ENCODE peak calls at places on chromosomes 5 and 9, in eight cellular contexts. F, H, G, L, U, P, Y and Z are unnamed samples.

GRCh38 chr5:125604104-125604503 is 819.1 kb upstream of the GRAMD2B start:
- DNase-seq in H (no peak), Y (no peak), L (no peak), U (peak), F (no peak), P (no peak), G (no peak), Z (peak)

GRCh38 chr5:44387391-44387790 is 1.8 kb downstream of the FGF10 start:
- DNase-seq in F (no peak), G (no peak), P (no peak), U (peak), L (no peak), H (no peak), Y (no peak), Z (no peak)

GRCh38 chr5:98041661-98042060 is 731.8 kb upstream of the RGMB start:
- DNase-seq in U (no peak), L (no peak), G (no peak), F (no peak), Y (no peak), P (no peak), H (no peak), Z (no peak)

GRCh38 chr5:112551437-112552018 is 132.5 kb upstream of the EPB41L4A start:
- DNase-seq in L (no peak), F (peak), U (peak), H (peak), P (no peak), G (no peak), Y (peak), Z (peak)

GRCh38 chr9:110357510-110357909 is 19.8 kb upstream of the TXNDC8 start:
- DNase-seq in F (no peak), U (no peak), H (no peak), Y (no peak), L (no peak), G (no peak), P (no peak), Z (peak)

GRCh38 chr9:127448112-127448805 is 2.9 kb downstream of the RPL12 start:
- DNase-seq in F (no peak), G (no peak), Y (no peak), U (no peak), H (no peak), P (no peak), L (no peak), Z (no peak)

GRCh38 chr5:126988021-126988569 is 42.3 kb downstream of the MARCHF3 start:
- DNase-seq in L (no peak), H (no peak), F (peak), Y (no peak), P (no peak), G (no peak), U (no peak), Z (no peak)

GRCh38 chr5:88045931-88046461 is 222.6 kb downstream of the TMEM161B start:
- DNase-seq in L (no peak), U (no peak), Y (no peak), H (no peak), P (no peak), G (no peak), F (no peak), Z (no peak)

GRCh38 chr5:169350759-169351240 is 49.9 kb upstream of the SLIT3 start:
- DNase-seq in L (no peak), F (no peak), P (no peak), G (peak), U (peak), H (peak), Y (peak), Z (peak)

GRCh38 chr5:56183507-56183906 is 49.6 kb downstream of the ANKRD55 start:
- DNase-seq in H (peak), Y (peak), L (no peak), P (no peak), G (no peak), U (peak), F (no peak), Z (peak)

GRCh38 chr9:35907732-35908483 is 1.4 kb upstream of the SPAAR start:
- DNase-seq in U (peak), F (no peak), G (peak), Y (peak), P (no peak), L (no peak), H (peak), Z (peak)

GRCh38 chr9:81529556-81530193 is 159.7 kb downstream of the TLE1 start:
- DNase-seq in Y (peak), L (no peak), H (peak), F (no peak), U (peak), P (no peak), G (no peak), Z (peak)

GRCh38 chr9:107587175-107587963 is 97.8 kb upstream of the KLF4 start:
- DNase-seq in G (peak), U (no peak), H (no peak), P (no peak), Y (no peak), L (no peak), F (no peak), Z (no peak)

GRCh38 chr9:79057576-79057975 is 514.2 kb upstream of the TLE4 start:
- DNase-seq in U (no peak), F (no peak), L (no peak), G (no peak), P (no peak), H (peak), Y (no peak), Z (no peak)

GRCh38 chr5:39198080-39198479 is 21.3 kb downstream of the FYB1 start:
- DNase-seq in U (no peak), P (no peak), L (no peak), G (no peak), F (no peak), Y (no peak), H (no peak), Z (peak)

GRCh38 chr5:169248520-169248919 is 52.4 kb downstream of the SLIT3 start:
- DNase-seq in Y (peak), G (no peak), L (no peak), F (no peak), P (no peak), H (peak), U (no peak), Z (no peak)

GRCh38 chr9:131884222-131884621 is 144.3 kb upstream of the RAPGEF1 start:
- DNase-seq in G (no peak), U (no peak), Y (no peak), P (no peak), L (no peak), H (no peak), F (no peak), Z (no peak)

GRCh38 chr9:88106492-88106891 is 31.8 kb downstream of the SPATA31C2 start:
- DNase-seq in P (no peak), F (peak), U (peak), L (no peak), G (no peak), Y (no peak), H (peak), Z (peak)

GRCh38 chr9:128091144-128091543 is 23.1 kb downstream of the SLC25A25 start:
- DNase-seq in G (peak), U (peak), F (no peak), P (no peak), Y (peak), H (peak), L (no peak), Z (no peak)

GRCh38 chr9:98552306-98552705 is 156.4 kb downstream of the GABBR2 start:
- DNase-seq in Y (no peak), L (no peak), H (no peak), F (no peak), P (no peak), U (no peak), G (no peak), Z (no peak)

GRCh38 chr9:1709347-1709746 is 305.8 kb upstream of the SMARCA2 start:
- DNase-seq in Y (no peak), L (no peak), F (no peak), P (no peak), H (peak), G (no peak), U (peak), Z (no peak)

GRCh38 chr9:73810585-73811215 is 659.0 kb downstream of the ANXA1 start:
- DNase-seq in G (no peak), Y (no peak), H (no peak), U (peak), P (no peak), L (no peak), F (no peak), Z (peak)

GRCh38 chr5:176818391-176819098 is 8.2 kb downstream of the UNC5A start:
- DNase-seq in H (no peak), F (peak), G (no peak), L (no peak), P (no peak), Y (no peak), U (no peak), Z (peak)

GRCh38 chr5:66010476-66010875 is 84.1 kb downstream of the ERBIN start:
- DNase-seq in H (peak), L (no peak), P (no peak), Y (no peak), G (no peak), U (peak), F (no peak), Z (no peak)

GRCh38 chr9:92664394-92665152 is 5.4 kb downstream of the IPPK start:
- DNase-seq in H (no peak), U (no peak), F (peak), L (no peak), G (no peak), P (peak), Y (no peak), Z (no peak)

GRCh38 chr5:69368458-69369368 is 607 bp downstream of the AK6 start:
- DNase-seq in Y (no peak), F (peak), P (no peak), G (no peak), L (no peak), U (peak), H (no peak), Z (peak)

GRCh38 chr5:378301-378891 is 56.9 kb downstream of the AHRR start:
- DNase-seq in H (no peak), U (peak), L (no peak), G (peak), Y (no peak), F (peak), P (no peak), Z (no peak)

GRCh38 chr5:178436326-178436940 is 153.8 kb downstream of the COL23A1 start:
- DNase-seq in G (no peak), Y (no peak), L (no peak), P (no peak), F (no peak), U (no peak), H (no peak), Z (no peak)

GRCh38 chr5:71830626-71831539 is 111.8 kb downstream of the CARTPT start:
- DNase-seq in P (no peak), U (peak), H (peak), F (no peak), L (no peak), G (peak), Y (peak), Z (peak)

GRCh38 chr9:121242219-121242954 is 25.6 kb upstream of the GSN start:
- DNase-seq in L (no peak), F (no peak), H (peak), Y (no peak), P (no peak), G (no peak), U (peak), Z (peak)

GRCh38 chr9:2494571-2494970 is 127.0 kb upstream of the VLDLR start:
- DNase-seq in H (peak), U (peak), G (no peak), L (no peak), F (no peak), Y (no peak), P (no peak), Z (peak)

GRCh38 chr9:100033877-100034551 is 64.8 kb downstream of the ERP44 start:
- DNase-seq in F (no peak), H (no peak), L (no peak), P (no peak), G (no peak), U (no peak), Y (no peak), Z (no peak)

GRCh38 chr5:53041740-53042139 is 52.6 kb downstream of the ITGA2 start:
- DNase-seq in P (no peak), U (no peak), H (no peak), Y (no peak), G (no peak), L (no peak), F (no peak), Z (no peak)

GRCh38 chr9:15178621-15179020 is 128.4 kb downstream of the TTC39B start:
- DNase-seq in G (no peak), F (no peak), P (no peak), H (no peak), Y (no peak), L (no peak), U (no peak), Z (no peak)